ENCODE peak calls at places on chromosomes 4 and X, in nine cellular contexts. S, Z, N, T, O, K, A, B and Q are unnamed samples.

GRCh38 chr4:1126506-1126905 is 13.1 kb upstream of the RNF212 start:
- DNase-seq in S (peak; percentile 25), Z (no peak), N (peak; percentile 46), T (no peak), O (no peak), K (no peak), A (no peak), B (no peak), Q (no peak)

GRCh38 chr4:184825394-184826314 is at the start of gene ACSL1:
- DNase-seq in S (peak; percentile 53), Z (peak; percentile 87), N (peak; percentile 62), T (peak; percentile 85), O (peak; percentile 68), K (peak; percentile 68), A (peak; percentile 98), B (peak; percentile 92), Q (peak; percentile 58)

GRCh38 chrX:50613846-50614245 is 143.2 kb upstream of the DGKK start:
- DNase-seq in S (peak; percentile 11), Z (no peak), N (no peak), T (no peak), O (no peak), K (no peak), A (no peak), B (no peak), Q (no peak)

GRCh38 chr4:152633118-152633517 is 46.7 kb downstream of the TMEM154 start:
- DNase-seq in S (no peak), Z (no peak), N (no peak), T (no peak), O (no peak), K (no peak), A (no peak), B (no peak), Q (no peak)

GRCh38 chr4:15725608-15726007 is 22.7 kb downstream of the BST1 start:
- DNase-seq in S (peak; percentile 16), Z (no peak), N (no peak), T (no peak), O (no peak), K (no peak), A (no peak), B (no peak), Q (no peak)

GRCh38 chr4:949656-950055 is 17.4 kb downstream of the TMEM175 start:
- DNase-seq in S (no peak), Z (no peak), N (no peak), T (no peak), O (no peak), K (no peak), A (no peak), B (no peak), Q (no peak)

GRCh38 chr4:181757921-181758320 is 485.3 kb upstream of the TENM3 start:
- DNase-seq in S (no peak), Z (no peak), N (no peak), T (no peak), O (no peak), K (no peak), A (no peak), B (no peak), Q (no peak)

GRCh38 chrX:2370436-2370835 is 130.3 kb downstream of the DHRSX start:
- DNase-seq in S (no peak), Z (no peak), N (peak; percentile 70), T (no peak), O (no peak), K (no peak), A (no peak), B (no peak), Q (no peak)

GRCh38 chr4:70666369-70666768 is at the start of gene JCHAIN:
- DNase-seq in S (no peak), Z (no peak), N (peak; percentile 29), T (no peak), O (no peak), K (no peak), A (no peak), B (no peak), Q (no peak)

GRCh38 chr4:141142423-141142822 is 9.2 kb upstream of the RNF150 start:
- DNase-seq in S (no peak), Z (no peak), N (no peak), T (no peak), O (no peak), K (no peak), A (no peak), B (no peak), Q (no peak)

GRCh38 chr4:22597471-22597870 is 81.6 kb upstream of the ADGRA3 start:
- DNase-seq in S (no peak), Z (no peak), N (no peak), T (no peak), O (no peak), K (no peak), A (no peak), B (no peak), Q (no peak)

GRCh38 chrX:39532761-39533160 is 565.0 kb downstream of the BCOR start:
- DNase-seq in S (no peak), Z (no peak), N (no peak), T (no peak), O (no peak), K (no peak), A (no peak), B (no peak), Q (no peak)

GRCh38 chr4:30948653-30949052 is 228.5 kb downstream of the PCDH7 start:
- DNase-seq in S (peak; percentile 81), Z (no peak), N (no peak), T (no peak), O (no peak), K (no peak), A (no peak), B (no peak), Q (no peak)

GRCh38 chrX:103586314-103586646 is 965 bp downstream of the TCEAL4 start:
- DNase-seq in S (no peak), Z (no peak), N (peak; percentile 1), T (no peak), O (peak; percentile 2), K (no peak), A (no peak), B (peak; percentile 15), Q (no peak)

GRCh38 chr4:13612569-13612968 is 15.0 kb downstream of the BOD1L1 start:
- DNase-seq in S (no peak), Z (no peak), N (no peak), T (no peak), O (no peak), K (no peak), A (no peak), B (no peak), Q (no peak)

GRCh38 chrX:72182924-72183323 is 1.4 kb downstream of the PIN4 start:
- DNase-seq in S (no peak), Z (no peak), N (no peak), T (no peak), O (no peak), K (no peak), A (no peak), B (no peak), Q (no peak)

GRCh38 chr4:68249434-68249833 is 3.9 kb upstream of the TMPRSS11B start:
- DNase-seq in S (no peak), Z (no peak), N (no peak), T (no peak), O (no peak), K (no peak), A (peak; percentile 13), B (no peak), Q (no peak)

GRCh38 chrX:39320165-39320564 is 518.9 kb downstream of the MID1IP1 start:
- DNase-seq in S (no peak), Z (no peak), N (no peak), T (no peak), O (no peak), K (no peak), A (no peak), B (no peak), Q (no peak)

GRCh38 chr4:168857546-168858314 is 152.3 kb downstream of the CBR4 start:
- DNase-seq in S (peak; percentile 74), Z (no peak), N (peak; percentile 70), T (no peak), O (no peak), K (no peak), A (no peak), B (no peak), Q (no peak)

GRCh38 chr4:108650212-108651067 is at the start of gene OSTC:
- DNase-seq in S (peak; percentile 97), Z (peak; percentile 96), N (peak; percentile 97), T (peak; percentile 96), O (peak; percentile 92), K (peak; percentile 91), A (peak; percentile 83), B (peak; percentile 98), Q (peak; percentile 85)
- TF ChIP-seq CTCF in S (no peak), Z (peak; percentile 38), N (peak; percentile 32), T (no peak), O (no peak), K (no peak), A (no peak), B (no peak), Q (peak; percentile 17)

DNA sequence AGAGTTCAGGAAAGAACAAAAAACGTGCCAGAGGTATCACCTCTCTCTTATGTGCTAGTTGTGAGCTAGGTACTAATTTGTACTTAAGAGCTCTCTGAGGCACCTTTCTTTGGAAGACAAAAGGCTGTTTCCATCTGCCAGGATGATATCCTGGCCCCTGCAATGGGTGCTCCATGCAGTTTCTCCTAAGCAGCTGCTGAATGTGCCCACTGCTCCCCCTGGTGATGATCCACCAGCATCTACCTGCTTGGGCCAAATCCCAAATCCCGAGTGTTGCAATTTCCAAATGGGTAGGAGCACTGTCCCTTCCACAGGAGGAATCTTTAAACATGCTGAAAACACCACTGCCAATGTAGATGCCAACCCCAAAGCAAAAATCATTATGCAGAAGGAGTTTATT is 69.4 kb upstream of the C4orf50 start:
- DNase-seq in S (peak; percentile 26), Z (no peak), N (peak; percentile 5), T (no peak), O (peak; percentile 72), K (no peak), A (no peak), B (peak; percentile 76), Q (no peak)
- TF ChIP-seq CTCF in S (peak; percentile 34), Z (peak; percentile 60), N (peak; percentile 21), T (no peak), O (peak; percentile 67), K (no peak), A (no peak), B (peak; percentile 67), Q (peak; percentile 72)

GRCh38 chr4:42519803-42520417 is 122.6 kb downstream of the SHISA3 start:
- DNase-seq in S (peak; percentile 53), Z (no peak), N (peak; percentile 26), T (no peak), O (peak; percentile 69), K (peak; percentile 17), A (peak; percentile 24), B (peak; percentile 76), Q (peak; percentile 42)
- TF ChIP-seq CTCF in S (peak; percentile 56), Z (peak; percentile 76), N (peak; percentile 69), T (peak; percentile 10), O (peak; percentile 83), K (peak; percentile 82), A (peak; percentile 12), B (peak; percentile 80), Q (peak; percentile 79)

GRCh38 chr4:116668190-116668589 is 417.2 kb downstream of the TRAM1L1 start:
- DNase-seq in S (no peak), Z (no peak), N (no peak), T (no peak), O (no peak), K (no peak), A (no peak), B (no peak), Q (no peak)

DNA sequence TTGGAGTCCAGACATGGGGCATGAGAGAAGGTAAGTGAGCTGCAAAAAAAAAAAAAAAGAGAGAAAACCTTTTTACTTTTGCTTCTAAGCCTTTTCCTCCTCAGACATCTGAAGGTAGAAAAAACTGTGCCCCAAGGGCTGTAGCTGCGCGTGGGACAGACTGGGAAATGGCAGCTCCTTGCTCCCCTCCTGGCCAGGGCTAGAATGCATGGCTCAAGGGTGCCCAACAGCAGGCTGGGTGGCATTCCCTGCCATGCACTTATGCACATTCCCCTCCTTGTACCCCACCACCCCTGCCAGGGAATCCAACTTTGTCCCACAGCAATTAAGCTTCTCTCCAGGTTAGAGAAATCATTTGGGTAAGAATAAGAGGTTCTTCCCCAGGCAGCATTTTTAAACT is 421.2 kb downstream of the TRAM1L1 start:
- DNase-seq in S (no peak), Z (no peak), N (no peak), T (no peak), O (no peak), K (no peak), A (no peak), B (no peak), Q (no peak)
- TF ChIP-seq CTCF in S (no peak), Z (no peak), N (no peak), T (no peak), O (no peak), K (no peak), A (no peak), B (no peak), Q (no peak)